ENCODE peak calls at places on chromosome 12, in six cellular contexts. One of them, this sample, is unnamed.

GRCh38 chr12:19186722-19187661 is 57.5 kb downstream of the PLEKHA5 start:
- DNase-seq in fibroblast of the conjunctiva: peak; percentile 59
- DNase-seq in GDM1: no peak
- DNase-seq in activated CD4-positive, alpha-beta T cell treated with anti-CD3 and anti-CD28 coated beads for 48 hours: no peak
- DNase-seq in GM13976: peak; percentile 18
- DNase-seq in adipocyte: peak; percentile 85
- DNase-seq in this sample: peak; percentile 84

GRCh38 chr12:130086248-130086647 is 76.0 kb upstream of the FZD10 start:
- DNase-seq in GM13976: no peak
- DNase-seq in GDM1: no peak
- DNase-seq in fibroblast of the conjunctiva: no peak
- DNase-seq in activated CD4-positive, alpha-beta T cell treated with anti-CD3 and anti-CD28 coated beads for 48 hours: peak; percentile 15
- DNase-seq in adipocyte: no peak
- DNase-seq in this sample: no peak

GRCh38 chr12:90091809-90092208 is 383.2 kb upstream of the ATP2B1 start:
- DNase-seq in GM13976: no peak
- DNase-seq in fibroblast of the conjunctiva: no peak
- DNase-seq in activated CD4-positive, alpha-beta T cell treated with anti-CD3 and anti-CD28 coated beads for 48 hours: no peak
- DNase-seq in GDM1: no peak
- DNase-seq in adipocyte: no peak
- DNase-seq in this sample: no peak

GRCh38 chr12:57525615-57526383 is 3.2 kb downstream of the MBD6 start:
- DNase-seq in activated CD4-positive, alpha-beta T cell treated with anti-CD3 and anti-CD28 coated beads for 48 hours: no peak
- DNase-seq in GM13976: no peak
- DNase-seq in adipocyte: no peak
- DNase-seq in fibroblast of the conjunctiva: no peak
- DNase-seq in GDM1: no peak
- DNase-seq in this sample: no peak

GRCh38 chr12:131090254-131091210 is 136.8 kb downstream of the ADGRD1 start:
- DNase-seq in activated CD4-positive, alpha-beta T cell treated with anti-CD3 and anti-CD28 coated beads for 48 hours: no peak
- DNase-seq in GM13976: no peak
- DNase-seq in GDM1: no peak
- DNase-seq in adipocyte: no peak
- DNase-seq in fibroblast of the conjunctiva: no peak
- DNase-seq in this sample: no peak

GRCh38 chr12:32666018-32666417 is 13.1 kb upstream of the DNM1L start:
- DNase-seq in activated CD4-positive, alpha-beta T cell treated with anti-CD3 and anti-CD28 coated beads for 48 hours: no peak
- DNase-seq in GDM1: no peak
- DNase-seq in adipocyte: no peak
- DNase-seq in GM13976: no peak
- DNase-seq in fibroblast of the conjunctiva: no peak
- DNase-seq in this sample: no peak

GRCh38 chr12:121536058-121536928 is 44.5 kb downstream of the KDM2B start:
- DNase-seq in GDM1: no peak
- DNase-seq in fibroblast of the conjunctiva: peak; percentile 60
- DNase-seq in adipocyte: peak; percentile 86
- DNase-seq in GM13976: peak; percentile 95
- DNase-seq in activated CD4-positive, alpha-beta T cell treated with anti-CD3 and anti-CD28 coated beads for 48 hours: peak; percentile 70
- DNase-seq in this sample: peak; percentile 95

GRCh38 chr12:11757531-11757930 is 108.1 kb downstream of the ETV6 start:
- DNase-seq in activated CD4-positive, alpha-beta T cell treated with anti-CD3 and anti-CD28 coated beads for 48 hours: no peak
- DNase-seq in GM13976: no peak
- DNase-seq in fibroblast of the conjunctiva: no peak
- DNase-seq in adipocyte: no peak
- DNase-seq in GDM1: no peak
- DNase-seq in this sample: no peak